ENCODE peak calls at places on chromosomes 6 and 20, in seven cellular contexts. C is pancreas, N is tibial nerve, E is tibial artery, G is heart left ventricle, H is heart right ventricle, P is body of pancreas. X is an unnamed sample.
A peak's percentile ranks its signal among the peaks of the same experiment; 100 is the strongest.

GRCh38 chr6:129635396-129636164 is 74.4 kb downstream of the ARHGAP18 start:
- DNase-seq in N (no peak), H (peak; percentile 44), C (no peak), E (no peak), G (no peak), P (no peak), X (no peak)

GRCh38 chr6:14706378-14706929 is 539.4 kb upstream of the JARID2 start:
- DNase-seq in E (peak; percentile 26), C (no peak), G (peak; percentile 73), N (no peak), P (peak; percentile 62), H (peak; percentile 93), X (no peak)

GRCh38 chr6:73129653-73130443 is 95.4 kb downstream of the KHDC1L start:
- DNase-seq in P (peak; percentile 84), H (peak; percentile 59), C (peak; percentile 89), N (peak; percentile 91), E (peak; percentile 74), G (peak; percentile 82), X (peak; percentile 61)

GRCh38 chr6:111631930-111632460 is 26.3 kb upstream of the TRAF3IP2 start:
- DNase-seq in C (no peak), H (no peak), N (no peak), P (peak; percentile 30), G (no peak), E (no peak), X (peak; percentile 85)

GRCh38 chr6:113500221-113500620 is 356.9 kb upstream of the MARCKS start:
- DNase-seq in H (no peak), G (no peak), C (no peak), E (no peak), P (no peak), N (no peak), X (no peak)

GRCh38 chr6:78268591-78268990 is 598.8 kb upstream of the IRAK1BP1 start:
- DNase-seq in E (no peak), N (no peak), P (no peak), H (no peak), C (no peak), G (no peak), X (no peak)

GRCh38 chr6:33065312-33065711 is 8.1 kb downstream of the HLA-DPA1 start:
- DNase-seq in P (no peak), N (no peak), C (no peak), E (no peak), G (no peak), H (no peak), X (no peak)

GRCh38 chr6:141562181-141562800 is 570.4 kb upstream of the GJE1 start:
- DNase-seq in E (no peak), H (peak; percentile 23), G (peak; percentile 61), N (no peak), C (no peak), P (peak; percentile 2), X (no peak)

GRCh38 chr6:72624557-72625160 is 2.8 kb downstream of the KCNQ5 start:
- DNase-seq in C (no peak), P (no peak), E (no peak), N (no peak), H (no peak), G (no peak), X (no peak)

GRCh38 chr6:45728674-45729073 is 287.0 kb downstream of the CLIC5 start:
- DNase-seq in G (no peak), N (no peak), E (no peak), C (no peak), P (no peak), H (no peak), X (no peak)

GRCh38 chr6:19382676-19383075 is 454.5 kb upstream of the ID4 start:
- DNase-seq in H (no peak), P (peak; percentile 13), G (no peak), N (no peak), E (no peak), C (no peak), X (no peak)

GRCh38 chr6:145139451-145139850 is 595.9 kb downstream of the EPM2A start:
- DNase-seq in C (no peak), E (no peak), H (no peak), P (no peak), N (no peak), G (no peak), X (no peak)

GRCh38 chr20:51387125-51387865 is 155.2 kb downstream of the NFATC2 start:
- DNase-seq in G (no peak), E (no peak), N (no peak), P (no peak), C (no peak), H (no peak), X (no peak)

GRCh38 chr20:9185511-9185910 is 116.6 kb downstream of the PLCB4 start:
- DNase-seq in E (no peak), C (no peak), G (no peak), N (no peak), P (no peak), H (no peak), X (no peak)

GRCh38 chr6:37765182-37765780 is 54.2 kb upstream of the ZFAND3 start:
- DNase-seq in C (no peak), N (no peak), P (no peak), E (no peak), G (no peak), H (no peak), X (no peak)

GRCh38 chr6:27238010-27238983 is 9.2 kb upstream of the PRSS16 start:
- DNase-seq in H (no peak), C (no peak), G (no peak), P (no peak), N (no peak), E (no peak), X (no peak)

GRCh38 chr20:740162-740561 is 28.1 kb downstream of the SLC52A3 start:
- DNase-seq in N (no peak), C (no peak), H (no peak), G (no peak), P (no peak), E (no peak), X (no peak)

GRCh38 chr6:32855467-32856174 is 1.6 kb downstream of the PSMB9 start:
- DNase-seq in E (no peak), N (no peak), C (no peak), G (no peak), H (no peak), P (no peak), X (no peak)

GRCh38 chr6:97440590-97441176 is 157.7 kb upstream of the MMS22L start:
- DNase-seq in C (no peak), H (peak; percentile 8), N (no peak), G (no peak), P (no peak), E (no peak), X (no peak)

GRCh38 chr6:111591901-111592461 is 13.7 kb downstream of the TRAF3IP2 start:
- DNase-seq in E (no peak), C (no peak), H (no peak), N (no peak), P (no peak), G (no peak), X (no peak)

GRCh38 chr6:14322841-14323240 is 205.3 kb downstream of the CD83 start:
- DNase-seq in N (no peak), C (no peak), G (no peak), E (no peak), H (no peak), P (no peak), X (no peak)

GRCh38 chr6:107064579-107065065 is 36.6 kb downstream of the MTRES1 start:
- DNase-seq in E (no peak), P (peak; percentile 67), G (no peak), H (peak; percentile 63), C (no peak), N (peak; percentile 40), X (no peak)

GRCh38 chr6:159788757-159789376 is 535 bp downstream of the TCP1 start:
- DNase-seq in N (peak; percentile 18), G (peak; percentile 73), C (peak; percentile 78), H (peak; percentile 17), P (peak; percentile 57), E (peak; percentile 49), X (peak; percentile 75)

GRCh38 chr6:52650946-52651345 is 20.0 kb upstream of the TMEM14A start:
- DNase-seq in C (no peak), N (no peak), P (no peak), E (no peak), H (no peak), G (no peak), X (no peak)

DNA sequence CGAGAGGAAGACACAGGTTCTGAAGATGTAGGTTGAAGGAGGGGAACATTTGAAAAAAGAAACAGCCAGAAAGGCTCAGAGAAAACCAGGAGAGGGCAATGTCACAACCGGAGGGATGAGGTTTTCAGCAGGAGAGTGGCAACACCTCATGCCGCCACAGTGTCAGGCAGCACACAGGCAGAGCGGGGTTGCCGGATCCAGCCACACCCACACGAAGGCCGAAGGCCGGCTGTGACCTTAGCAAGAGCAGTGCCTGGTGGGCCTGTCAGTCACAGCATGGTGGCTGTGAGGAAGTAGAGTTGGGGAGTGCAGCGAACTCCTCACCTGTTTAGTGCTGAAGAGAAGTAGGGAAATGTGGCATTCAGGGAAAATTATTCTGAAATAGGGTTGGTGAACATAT is 14.0 kb downstream of the HDDC2 start:
- DNase-seq in C (peak; percentile 31), E (no peak), N (no peak), G (no peak), P (no peak), H (no peak), X (no peak)
- H3K9me3 ChIP-seq in C (no peaks in the 10 kb centered on the region), E (no peaks in the 10 kb centered on the region), N (no peaks in the 10 kb centered on the region), G (no peaks in the 10 kb centered on the region), P (no peaks in the 10 kb centered on the region), H (no peaks in the 10 kb centered on the region), X (peaks cover 6% of the 10 kb centered on the region)

DNA sequence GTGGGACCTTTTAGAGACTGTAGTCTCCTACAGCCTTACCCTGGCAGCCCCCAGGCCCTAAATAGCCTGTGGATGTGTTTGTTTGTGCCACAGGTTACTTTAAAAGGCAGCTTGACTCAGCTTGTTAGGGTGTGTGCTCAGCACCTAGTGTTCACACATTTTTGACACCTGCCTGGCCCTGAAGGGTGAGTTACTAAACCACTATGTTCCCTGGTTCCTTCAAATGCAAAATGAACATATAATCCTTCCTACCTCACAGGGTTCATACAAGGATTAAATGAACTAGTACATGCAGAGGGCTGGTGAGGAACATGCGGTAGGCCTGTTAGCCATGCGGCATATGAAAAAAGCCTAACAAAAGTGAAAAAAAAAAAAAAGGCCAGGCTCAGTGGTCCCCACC is 14.9 kb upstream of the TFAP2C start:
- DNase-seq in N (no peak), E (no peak), H (no peak), C (no peak), G (no peak), P (no peak), X (no peak)
- H3K9me3 ChIP-seq in N (no peaks in the 10 kb centered on the region), E (no peaks in the 10 kb centered on the region), H (no peaks in the 10 kb centered on the region), C (no peaks in the 10 kb centered on the region), G (no peaks in the 10 kb centered on the region), P (no peaks in the 10 kb centered on the region), X (no peaks in the 10 kb centered on the region)

GRCh38 chr6:170099387-170099786 is 191.5 kb downstream of the DLL1 start:
- DNase-seq in G (peak; percentile 25), E (peak; percentile 10), P (no peak), H (peak; percentile 0), N (no peak), C (peak; percentile 12), X (no peak)
- H3K9me3 ChIP-seq in G (no peaks in the 10 kb centered on the region), E (no peaks in the 10 kb centered on the region), P (no peaks in the 10 kb centered on the region), H (no peaks in the 10 kb centered on the region), N (no peaks in the 10 kb centered on the region), C (no peaks in the 10 kb centered on the region), X (no peaks in the 10 kb centered on the region)

GRCh38 chr20:15446373-15446772 is 1109.0 kb upstream of the FLRT3 start:
- DNase-seq in G (peak; percentile 29), C (peak; percentile 43), H (no peak), P (peak; percentile 29), E (no peak), N (no peak), X (no peak)
- H3K9me3 ChIP-seq in G (no peaks in the 10 kb centered on the region), C (no peaks in the 10 kb centered on the region), H (no peaks in the 10 kb centered on the region), P (no peaks in the 10 kb centered on the region), E (no peaks in the 10 kb centered on the region), N (no peaks in the 10 kb centered on the region), X (no peaks in the 10 kb centered on the region)

X was measured in mucosa of descending colon.